ENCODE peak calls at places on chromosomes 16 and 17, in eight cellular contexts. C, N, F, L, J, M, I and A are unnamed samples.

GRCh38 chr16:30142672-30143346 is 19.8 kb upstream of the MAPK3 start:
- DNase-seq in M (no peak), J (no peak), N (peak; percentile 61), F (no peak), L (no peak), C (no peak), I (no peak), A (no peak)

GRCh38 chr16:85428899-85429775 is 184.0 kb upstream of the GSE1 start:
- DNase-seq in L (no peak), J (peak; percentile 25), M (peak; percentile 5), C (no peak), I (no peak), N (no peak), F (no peak), A (no peak)

GRCh38 chr17:58172369-58173071 is 5.7 kb downstream of the OR4D2 start:
- DNase-seq in I (no peak), L (peak; percentile 6), N (peak; percentile 62), M (no peak), F (no peak), C (no peak), J (no peak), A (no peak)

GRCh38 chr16:64092284-64092683 is 1029.6 kb downstream of the CDH11 start:
- DNase-seq in J (no peak), L (peak; percentile 90), M (no peak), N (no peak), C (no peak), I (no peak), F (no peak), A (no peak)

GRCh38 chr17:72338847-72339790 is 218.3 kb downstream of the SOX9 start:
- DNase-seq in M (peak; percentile 44), N (peak; percentile 97), I (peak; percentile 45), J (no peak), C (no peak), L (peak; percentile 99), F (peak; percentile 83), A (no peak)

GRCh38 chr17:62614142-62614541 is 13.3 kb upstream of the MRC2 start:
- DNase-seq in I (no peak), C (no peak), F (peak; percentile 91), M (no peak), J (no peak), L (peak; percentile 93), N (no peak), A (no peak)

GRCh38 chr17:67063146-67063545 is 18.8 kb downstream of the CACNG1 start:
- DNase-seq in J (no peak), C (no peak), L (no peak), I (no peak), F (no peak), M (no peak), N (no peak), A (no peak)

GRCh38 chr17:16491131-16491702 is 776 bp downstream of the LRRC75A start:
- DNase-seq in F (peak; percentile 76), J (no peak), I (no peak), N (no peak), C (no peak), L (no peak), M (no peak), A (no peak)

GRCh38 chr16:72646615-72647014 is 401.3 kb downstream of the ZFHX3 start:
- DNase-seq in J (no peak), L (no peak), C (no peak), I (no peak), N (no peak), F (no peak), M (no peak), A (no peak)

GRCh38 chr17:38970804-38971203 is 3.6 kb upstream of the FBXO47 start:
- DNase-seq in J (no peak), M (no peak), L (no peak), C (no peak), F (no peak), I (no peak), N (no peak), A (no peak)

GRCh38 chr17:13597723-13598347 is 3.9 kb downstream of the HS3ST3A1 start:
- DNase-seq in F (no peak), J (no peak), C (peak; percentile 18), N (peak; percentile 45), M (peak; percentile 49), L (peak; percentile 69), I (peak; percentile 18), A (no peak)

GRCh38 chr17:12485361-12485911 is 180.3 kb upstream of the MYOCD start:
- DNase-seq in C (no peak), M (no peak), L (peak; percentile 8), I (no peak), F (no peak), J (no peak), N (no peak), A (no peak)

GRCh38 chr17:47872651-47873161 is 21.7 kb upstream of the SP6 start:
- DNase-seq in M (no peak), L (peak; percentile 63), J (no peak), I (no peak), C (no peak), F (peak; percentile 54), N (no peak), A (no peak)

GRCh38 chr16:47567321-47567720 is 106.2 kb downstream of the PHKB start:
- DNase-seq in J (no peak), I (no peak), M (no peak), F (no peak), L (no peak), C (no peak), N (no peak), A (no peak)

GRCh38 chr17:2070241-2071023 is 15.5 kb downstream of the HIC1 start:
- DNase-seq in J (no peak), F (peak; percentile 56), L (no peak), C (no peak), N (no peak), I (no peak), M (peak; percentile 57), A (no peak)

GRCh38 chr17:78343099-78343432 is 16.8 kb downstream of the SOCS3 start:
- DNase-seq in I (peak; percentile 86), J (peak; percentile 84), C (peak; percentile 65), N (no peak), F (peak; percentile 99), L (peak; percentile 94), M (peak; percentile 39), A (peak; percentile 54)

GRCh38 chr17:77433385-77434135 is 292.8 kb downstream of the SEC14L1 start:
- DNase-seq in M (no peak), I (peak; percentile 78), N (no peak), L (peak; percentile 61), C (no peak), F (no peak), J (no peak), A (no peak)

GRCh38 chr17:5203178-5203907 is 11.7 kb upstream of the ZNF594 start:
- DNase-seq in I (no peak), N (no peak), M (no peak), F (peak; percentile 91), C (no peak), J (no peak), L (peak; percentile 37), A (no peak)

GRCh38 chr17:1645207-1646171 is at the start of gene SCARF1:
- DNase-seq in L (no peak), M (no peak), N (no peak), F (peak; percentile 85), J (peak; percentile 76), C (peak; percentile 31), I (peak; percentile 89), A (peak; percentile 70)

GRCh38 chr16:89200850-89201466 is 621 bp upstream of the SLC22A31 start:
- DNase-seq in I (no peak), L (no peak), F (peak; percentile 73), M (no peak), J (no peak), N (no peak), C (no peak), A (no peak)

GRCh38 chr17:79325707-79326106 is 251.1 kb downstream of the ENGASE start:
- DNase-seq in C (no peak), J (no peak), M (no peak), I (no peak), F (no peak), L (peak; percentile 1), N (no peak), A (no peak)

GRCh38 chr17:19744922-19745757 is 3.0 kb downstream of the ALDH3A1 start:
- DNase-seq in J (peak; percentile 88), F (peak; percentile 98), M (peak; percentile 96), L (peak; percentile 60), N (no peak), C (peak; percentile 99), I (peak; percentile 90), A (peak; percentile 97)
- H3K4me3 ChIP-seq in J (peak overlapping the region; percentile 42), F (peak overlapping the region; percentile 58), M (peak overlapping the region; percentile 6), L (peak overlapping the region; percentile 17), N (no peak overlapping the region), C (peak overlapping the region; percentile 67), I (peak overlapping the region; percentile 57), A (peak overlapping the region; percentile 51)

DNA sequence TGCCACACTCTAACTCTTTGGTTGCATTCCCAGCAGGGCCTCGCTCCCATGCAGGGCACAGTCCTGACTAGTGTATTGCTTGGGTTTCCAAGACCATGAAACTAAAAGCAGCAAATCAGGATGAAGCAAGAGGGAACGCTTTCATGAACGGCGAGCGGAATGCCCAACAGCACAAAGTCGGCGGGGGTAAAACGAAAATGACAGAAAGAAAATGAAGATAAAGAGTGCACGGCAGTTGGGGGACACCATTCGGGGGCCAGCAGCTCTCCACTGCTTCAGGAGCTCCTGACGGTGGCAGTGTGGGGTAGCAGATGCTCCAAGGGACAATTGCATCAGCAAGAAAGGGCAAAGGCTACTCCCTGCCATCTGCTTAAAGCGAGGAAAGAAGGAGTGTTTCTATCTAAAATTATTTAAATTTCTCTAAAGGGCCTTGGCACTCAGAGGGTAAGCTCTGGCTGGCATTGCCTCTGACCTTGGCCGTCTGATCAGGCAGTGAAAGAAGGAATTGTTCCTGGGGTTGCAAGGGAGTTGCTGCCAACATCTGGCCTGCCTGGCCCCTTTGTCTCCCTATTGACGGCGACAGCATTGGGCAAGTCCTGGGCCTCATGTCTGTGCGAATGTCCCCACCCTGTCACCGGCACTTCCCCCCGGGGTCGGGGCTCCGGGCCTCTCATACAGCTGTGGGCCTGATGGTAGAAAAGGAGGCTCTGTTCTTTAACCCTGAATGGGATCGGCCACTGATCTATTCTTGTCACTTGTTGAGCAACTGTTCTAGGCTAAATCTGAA is 138.2 kb downstream of the CMIP start:
- DNase-seq in N (peak; percentile 79), I (no peak), M (peak; percentile 62), C (no peak), L (no peak), F (peak; percentile 43), J (no peak), A (no peak)
- TF ChIP-seq CTCF in N (peak; percentile 82), I (peak; percentile 45), M (no peak), C (peak; percentile 25), L (no peak), F (no peak), J (no peak), A (no peak)

GRCh38 chr17:22266231-22266630 is 573.9 kb downstream of the KCNJ18 start:
- DNase-seq in C (no peak), L (no peak), M (no peak), I (no peak), F (no peak), J (no peak), N (no peak), A (no peak)
- H3K9me3 ChIP-seq in C (no peaks in the 10 kb centered on the region), L (no peaks in the 10 kb centered on the region), M (no peaks in the 10 kb centered on the region), I (no peaks in the 10 kb centered on the region), F (peaks cover 9% of the 10 kb centered on the region), J (no peaks in the 10 kb centered on the region), N (no peaks in the 10 kb centered on the region), A (no peaks in the 10 kb centered on the region)

DNA sequence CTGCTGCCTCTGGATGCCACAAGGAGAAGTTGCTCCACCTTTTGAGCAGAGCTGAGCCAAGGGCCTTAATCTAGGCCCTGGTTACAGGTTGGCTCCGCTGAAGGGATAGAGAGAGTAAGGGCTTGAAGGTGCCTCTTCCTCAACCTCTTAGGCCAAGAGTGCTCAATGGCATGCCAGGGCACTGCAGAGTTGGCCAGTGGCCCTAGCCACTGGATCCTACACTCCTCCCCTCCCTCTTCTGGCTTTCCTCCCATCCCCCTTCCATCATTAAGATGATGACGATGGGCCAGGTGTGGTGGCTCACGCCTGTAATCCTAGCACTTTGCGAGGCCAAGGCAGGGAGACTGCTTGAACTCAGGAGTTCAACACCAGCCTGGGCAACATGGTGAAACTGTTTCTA is 50.5 kb downstream of the MYO18A start:
- DNase-seq in M (peak; percentile 56), C (no peak), N (no peak), I (no peak), F (no peak), L (no peak), J (no peak), A (no peak)
- H3K4me3 ChIP-seq in M (no peak overlapping the region), C (no peak overlapping the region), N (no peak overlapping the region), I (no peak overlapping the region), F (no peak overlapping the region), L (no peak overlapping the region), J (no peak overlapping the region), A (no peak overlapping the region)